ENCODE peak calls at places on chromosomes 11 and 22, in seven cellular contexts. I is T-cell; S is Calu3; O is cardiac muscle cell; C is endothelial cell of umbilical vein; T is prostate gland; E is activated CD4-positive, alpha-beta memory T cell treated with anti-CD3 and anti-CD28 coated beads for 36 hours. B is an unnamed sample.

GRCh38 chr11:120057595-120058581 is 80.0 kb downstream of the TRIM29 start:
- DNase-seq in I (no peak), E (no peak), C (no peak), T (no peak), S (peak), O (peak), B (peak)

GRCh38 chr11:131809203-131809948 is 439.0 kb downstream of the NTM start:
- DNase-seq in T (no peak), S (no peak), E (no peak), C (no peak), O (no peak), I (no peak), B (no peak)

GRCh38 chr11:2794947-2795346 is 90.6 kb downstream of the CDKN1C start:
- DNase-seq in I (no peak), S (no peak), C (no peak), T (no peak), O (no peak), E (no peak), B (no peak)

GRCh38 chr11:61955416-61956135 is 5.4 kb downstream of the BEST1 start:
- DNase-seq in T (no peak), S (no peak), C (peak), E (peak), I (peak), O (peak), B (no peak)

GRCh38 chr11:36540998-36541397 is 26.8 kb upstream of the RAG1 start:
- DNase-seq in I (peak), S (peak), C (peak), T (no peak), E (peak), O (peak), B (peak)

GRCh38 chr11:88421530-88421929 is 84.0 kb upstream of the CTSC start:
- DNase-seq in C (no peak), T (no peak), O (peak), S (peak), E (peak), I (no peak), B (no peak)

GRCh38 chr11:117220568-117220967 is 11.3 kb downstream of the PCSK7 start:
- DNase-seq in O (peak), I (no peak), T (no peak), C (no peak), S (no peak), E (no peak), B (peak)

GRCh38 chr11:2376751-2377451 is at the start of gene CD81:
- DNase-seq in C (no peak), T (no peak), E (peak), I (peak), O (peak), S (peak), B (peak)

GRCh38 chr11:95104121-95104830 is 14.6 kb downstream of the ENDOD1 start:
- DNase-seq in E (no peak), C (no peak), T (no peak), O (no peak), I (no peak), S (no peak), B (no peak)

GRCh38 chr11:123301696-123302400 is 106.8 kb upstream of the CLMP start:
- DNase-seq in E (peak), T (peak), I (peak), C (peak), O (peak), S (peak), B (peak)

GRCh38 chr11:73252577-73253191 is 19.5 kb upstream of the P2RY6 start:
- DNase-seq in C (no peak), S (no peak), I (no peak), T (no peak), E (peak), O (no peak), B (no peak)

GRCh38 chr11:125167954-125168821 is 3.6 kb downstream of the PKNOX2 start:
- DNase-seq in I (no peak), T (peak), C (no peak), E (no peak), O (peak), S (no peak), B (no peak)

GRCh38 chr11:122646549-122647340 is 8.8 kb upstream of the UBASH3B start:
- DNase-seq in C (no peak), T (no peak), O (peak), I (no peak), E (no peak), S (no peak), B (peak)

GRCh38 chr22:21000987-21001600 is 824 bp downstream of the THAP7 start:
- DNase-seq in S (no peak), E (peak), I (no peak), T (no peak), C (peak), O (no peak), B (no peak)

GRCh38 chr22:46734830-46735453 is 3.1 kb downstream of the CERK start:
- DNase-seq in E (peak), C (peak), O (no peak), I (peak), T (no peak), S (no peak), B (peak)

GRCh38 chr11:129277216-129277838 is 85.2 kb upstream of the ARHGAP32 start:
- DNase-seq in E (no peak), C (peak), I (no peak), T (no peak), S (no peak), O (no peak), B (no peak)

B was measured in lung microvascular endothelial cell.